ENCODE peak calls at places on chromosomes 13 and 19, in eight cellular contexts. S is stimulated activated CD4-positive, alpha-beta T cell treated with anti-CD3 and anti-CD28 coated beads, Interleukin-4, amount 100 ng/mL, for 48 hours; G is mucosa of gallbladder; Y is thyroid gland; H is anterior cingulate cortex; N is NAMALWA; P is GM18507; F is MCF 10A. B is an unnamed sample.

GRCh38 chr13:64725492-64725891 is 2504.6 kb downstream of the PCDH9 start:
- DNase-seq in S (no peak), P (no peak), F (no peak), G (no peak), N (peak), Y (no peak), H (no peak), B (no peak)

GRCh38 chr19:19256072-19256969 is 16.8 kb downstream of the TM6SF2 start:
- DNase-seq in H (no peak), N (peak), P (no peak), Y (no peak), S (no peak), G (no peak), F (no peak), B (no peak)

GRCh38 chr13:92012787-92013186 is 614.4 kb downstream of the GPC5 start:
- DNase-seq in Y (no peak), G (no peak), F (no peak), S (no peak), H (no peak), N (no peak), P (no peak), B (no peak)

GRCh38 chr13:110869231-110869804 is 45.6 kb downstream of the ANKRD10 start:
- DNase-seq in Y (no peak), P (no peak), G (peak), N (no peak), H (no peak), F (no peak), S (no peak), B (no peak)

GRCh38 chr13:91017031-91017668 is 330.3 kb upstream of the MIR17HG start:
- DNase-seq in F (peak), N (peak), G (peak), P (peak), H (no peak), S (peak), Y (peak), B (peak)

GRCh38 chr13:109345433-109345941 is 440.9 kb downstream of the IRS2 start:
- DNase-seq in H (no peak), N (no peak), P (no peak), F (no peak), Y (no peak), G (no peak), S (no peak), B (no peak)

GRCh38 chr13:82791035-82791434 is 1091.2 kb downstream of the SLITRK1 start:
- DNase-seq in N (no peak), H (no peak), P (no peak), S (no peak), Y (no peak), G (no peak), F (peak), B (no peak)

GRCh38 chr13:110683203-110683883 is 22.6 kb downstream of the CARS2 start:
- DNase-seq in H (no peak), G (no peak), Y (no peak), S (no peak), P (no peak), N (peak), F (peak), B (peak)

GRCh38 chr19:38229585-38230073 is 5.6 kb upstream of the DPF1 start:
- DNase-seq in Y (no peak), G (peak), S (peak), P (peak), N (peak), F (peak), H (peak), B (peak)

GRCh38 chr13:96771501-96772367 is 222.5 kb downstream of the OXGR1 start:
- DNase-seq in H (no peak), S (no peak), F (no peak), N (peak), P (peak), Y (no peak), G (no peak), B (no peak)

GRCh38 chr13:38941353-38941945 is 49.2 kb downstream of the STOML3 start:
- DNase-seq in G (no peak), P (no peak), Y (no peak), F (peak), S (no peak), H (no peak), N (no peak), B (no peak)

GRCh38 chr13:54016548-54016947 is 987.9 kb downstream of the OLFM4 start:
- DNase-seq in Y (no peak), N (no peak), P (no peak), F (no peak), S (no peak), G (no peak), H (no peak), B (no peak)